ENCODE peak calls at places on chromosomes 7 and 10, in six cellular contexts. N, C, E, Y, K and V are unnamed samples.

GRCh38 chr10:15585303-15585715 is 134.4 kb downstream of the ITGA8 start:
- DNase-seq in N (no peak), C (peak), E (peak), Y (peak), K (peak), V (peak)

GRCh38 chr7:29248713-29249382 is 54.3 kb downstream of the CHN2 start:
- DNase-seq in N (no peak), C (no peak), E (peak), Y (no peak), K (peak), V (peak)

GRCh38 chr10:30155401-30155800 is 96.0 kb upstream of the JCAD start:
- DNase-seq in N (no peak), C (no peak), E (no peak), Y (peak), K (no peak), V (no peak)

GRCh38 chr7:46900312-46901263 is 681.3 kb downstream of the TNS3 start:
- DNase-seq in N (no peak), C (no peak), E (no peak), Y (no peak), K (no peak), V (no peak)

GRCh38 chr10:31099664-31100063 is 68.0 kb upstream of the ZNF438 start:
- DNase-seq in N (no peak), C (no peak), E (no peak), Y (peak), K (peak), V (peak)

GRCh38 chr10:22058195-22058594 is 54.7 kb upstream of the DNAJC1 start:
- DNase-seq in N (no peak), C (no peak), E (no peak), Y (no peak), K (no peak), V (no peak)

GRCh38 chr10:24518981-24519597 is 204.6 kb downstream of the ARHGAP21 start:
- DNase-seq in N (peak), C (no peak), E (peak), Y (peak), K (peak), V (peak)

GRCh38 chr7:130292682-130293257 is at the start of gene CPA4:
- DNase-seq in N (no peak), C (no peak), E (no peak), Y (peak), K (no peak), V (no peak)

GRCh38 chr7:128815289-128815938 is 14.8 kb upstream of the FLNC start:
- DNase-seq in N (no peak), C (no peak), E (no peak), Y (no peak), K (no peak), V (no peak)